ENCODE peak calls at places on chromosomes 3 and 15, in four cellular contexts. L, N, Q and U are unnamed samples.

GRCh38 chr15:66231421-66232266 is 21.9 kb downstream of the MEGF11 start:
- DNase-seq in N (no peak), L (no peak), Q (no peak), U (peak; percentile 22)

GRCh38 chr3:103712320-103713008 is 1277.6 kb downstream of the ZPLD1 start:
- DNase-seq in N (no peak), L (no peak), Q (no peak), U (no peak)

GRCh38 chr15:71237456-71238188 is 122.4 kb downstream of the THSD4 start:
- DNase-seq in N (peak; percentile 35), L (peak; percentile 21), Q (peak; percentile 78), U (peak; percentile 33)

GRCh38 chr3:49349617-49350114 is 8.5 kb downstream of the GPX1 start:
- DNase-seq in L (no peak), N (no peak), Q (no peak), U (peak; percentile 93)

GRCh38 chr15:45842151-45842550 is 207.3 kb downstream of the SQOR start:
- DNase-seq in N (no peak), Q (no peak), L (peak; percentile 23), U (no peak)

GRCh38 chr15:85825719-85826118 is 31.0 kb upstream of the KLHL25 start:
- DNase-seq in Q (no peak), L (no peak), N (no peak), U (no peak)

GRCh38 chr3:14476583-14477265 is 63.4 kb downstream of the GRIP2 start:
- DNase-seq in L (no peak), Q (no peak), N (no peak), U (no peak)

GRCh38 chr3:106640353-106640752 is 736.9 kb upstream of the CCDC54 start:
- DNase-seq in Q (no peak), L (no peak), N (no peak), U (no peak)

GRCh38 chr15:32861741-32862140 is 143.9 kb downstream of the GREM1 start:
- DNase-seq in L (no peak), Q (no peak), N (peak; percentile 47), U (no peak)

GRCh38 chr15:47820780-47821319 is 103.5 kb downstream of the SEMA6D start:
- DNase-seq in Q (no peak), N (no peak), L (no peak), U (no peak)

GRCh38 chr15:82647835-82648256 is 683 bp upstream of the CPEB1 start:
- DNase-seq in L (no peak), Q (no peak), N (peak; percentile 65), U (no peak)

GRCh38 chr3:113297281-113297680 is 85.9 kb downstream of the BOC start:
- DNase-seq in Q (no peak), N (no peak), L (no peak), U (no peak)

GRCh38 chr15:71060983-71061382 is 54.3 kb upstream of the THSD4 start:
- DNase-seq in L (no peak), Q (no peak), N (no peak), U (no peak)

GRCh38 chr3:143327388-143327787 is 207.8 kb downstream of the CHST2 start:
- DNase-seq in L (no peak), N (no peak), Q (no peak), U (no peak)

GRCh38 chr3:8421267-8421666 is 80.4 kb upstream of the LMCD1 start:
- DNase-seq in N (no peak), Q (no peak), L (no peak), U (no peak)

GRCh38 chr3:23834082-23834870 is 28.5 kb downstream of the UBE2E1 start:
- DNase-seq in L (no peak), Q (no peak), N (no peak), U (no peak)

GRCh38 chr3:137764001-137764433 is at the start of gene SOX14:
- DNase-seq in N (no peak), Q (no peak), L (peak; percentile 10), U (no peak)

GRCh38 chr3:66738625-66739330 is 238.0 kb upstream of the LRIG1 start:
- DNase-seq in N (no peak), L (no peak), Q (no peak), U (no peak)

GRCh38 chr3:134404366-134404885 is 30.2 kb upstream of the AMOTL2 start:
- DNase-seq in Q (no peak), L (no peak), N (no peak), U (no peak)

GRCh38 chr3:15339786-15340215 is 7.4 kb upstream of the SH3BP5 start:
- DNase-seq in L (no peak), Q (no peak), N (no peak), U (no peak)

GRCh38 chr3:70383360-70383831 is 71.0 kb upstream of the MDFIC2 start:
- DNase-seq in Q (no peak), N (no peak), L (no peak), U (no peak)

DNA sequence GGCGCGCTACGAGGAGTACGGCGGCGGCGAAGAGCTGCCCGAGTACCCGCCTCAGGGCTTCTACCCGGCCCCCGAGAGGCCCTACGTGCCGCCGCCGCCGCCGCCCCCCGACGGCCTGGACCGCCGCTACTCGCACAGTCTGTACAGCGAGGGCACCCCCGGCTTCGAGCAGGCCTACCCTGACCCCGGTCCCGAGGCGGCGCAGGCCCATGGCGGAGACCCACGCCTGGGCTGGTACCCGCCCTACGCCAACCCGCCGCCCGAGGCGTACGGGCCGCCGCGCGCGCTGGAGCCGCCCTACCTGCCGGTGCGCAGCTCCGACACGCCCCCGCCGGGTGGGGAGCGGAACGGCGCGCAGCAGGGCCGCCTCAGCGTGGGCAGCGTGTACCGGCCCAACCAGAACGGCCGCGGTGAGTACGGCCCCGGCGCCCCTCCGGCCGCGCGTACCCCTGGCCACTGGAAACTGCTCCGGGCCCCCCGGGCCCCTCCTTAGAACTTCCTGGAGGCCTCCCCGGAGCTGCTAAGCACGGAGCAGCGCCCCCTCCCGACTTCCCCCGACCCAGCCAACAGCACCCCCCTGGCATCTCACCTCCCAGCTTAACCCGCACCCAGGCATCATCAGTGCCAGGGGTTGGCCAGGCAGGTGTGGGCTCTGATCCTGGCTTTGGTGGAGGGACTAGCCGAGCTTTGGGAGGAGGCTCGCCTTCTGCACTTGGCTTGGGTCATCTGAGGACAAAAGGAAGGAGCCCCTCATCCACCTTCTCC is 1.4 kb downstream of the LOXL1 start:
- DNase-seq in N (peak; percentile 73), Q (peak; percentile 71), L (no peak), U (peak; percentile 24)
- TF ChIP-seq POLR2A in N (no peak), Q (no peak), L (no peak), U (no peak)

GRCh38 chr15:64460737-64461576 is 579 bp downstream of the ZNF609 start:
- DNase-seq in Q (peak; percentile 28), N (peak; percentile 49), L (peak; percentile 66), U (peak; percentile 56)
- TF ChIP-seq POLR2A in Q (peak; percentile 24), N (no peak), L (no peak), U (no peak)

GRCh38 chr3:178532414-178532813 is 3.8 kb upstream of the KCNMB2 start:
- DNase-seq in Q (no peak), N (no peak), L (no peak), U (no peak)

GRCh38 chr3:178538065-178538464 is 1.8 kb downstream of the KCNMB2 start:
- DNase-seq in L (no peak), N (no peak), Q (no peak), U (no peak)

GRCh38 chr3:178540184-178540583 is 3.9 kb downstream of the KCNMB2 start:
- DNase-seq in N (no peak), Q (no peak), L (no peak), U (no peak)

GRCh38 chr3:178537123-178537754 is 1.0 kb downstream of the KCNMB2 start:
- DNase-seq in Q (no peak), L (no peak), N (no peak), U (no peak)

DNA sequence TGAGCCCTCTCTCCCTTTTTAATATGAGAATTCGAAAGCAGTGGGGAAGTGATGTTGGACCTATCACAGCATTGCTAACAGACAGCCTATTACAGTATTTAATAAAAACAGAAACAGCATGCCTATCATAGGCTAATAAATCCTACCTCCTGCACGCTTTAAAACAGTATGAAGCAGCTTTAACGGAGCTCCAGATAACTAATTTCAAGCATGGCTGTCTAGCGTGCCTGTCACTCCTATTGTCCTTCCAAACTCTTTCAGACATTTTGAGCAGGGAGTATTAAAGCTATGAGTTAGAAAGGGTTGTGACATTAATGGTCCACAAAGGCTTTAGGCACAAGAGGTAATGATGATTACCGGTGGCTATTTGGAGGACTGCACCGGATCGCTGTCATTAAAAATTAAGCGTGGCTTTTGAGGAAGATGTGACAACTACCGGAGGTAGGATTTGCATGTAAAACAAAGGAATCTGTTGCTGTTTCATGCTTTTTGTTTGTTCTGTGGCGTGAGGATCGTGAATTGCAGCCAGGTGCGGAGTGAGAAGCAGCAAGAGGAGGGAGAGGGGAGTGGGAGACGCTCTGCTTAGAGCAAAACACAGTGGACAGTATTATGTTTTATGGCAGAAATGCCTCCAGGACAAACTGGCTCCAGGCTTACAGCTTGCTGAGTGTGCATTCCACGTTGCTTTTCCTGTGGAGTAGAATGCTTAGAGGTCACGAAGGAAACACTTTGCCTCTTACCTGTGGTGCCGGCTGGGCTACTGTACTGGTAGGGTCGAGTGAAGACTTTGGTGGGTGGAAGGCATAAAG is at the start of gene KCNMB2:
- DNase-seq in N (no peak), Q (no peak), L (no peak), U (no peak)
- TF ChIP-seq POLR2A in N (no peak), Q (no peak), L (no peak), U (no peak)

DNA sequence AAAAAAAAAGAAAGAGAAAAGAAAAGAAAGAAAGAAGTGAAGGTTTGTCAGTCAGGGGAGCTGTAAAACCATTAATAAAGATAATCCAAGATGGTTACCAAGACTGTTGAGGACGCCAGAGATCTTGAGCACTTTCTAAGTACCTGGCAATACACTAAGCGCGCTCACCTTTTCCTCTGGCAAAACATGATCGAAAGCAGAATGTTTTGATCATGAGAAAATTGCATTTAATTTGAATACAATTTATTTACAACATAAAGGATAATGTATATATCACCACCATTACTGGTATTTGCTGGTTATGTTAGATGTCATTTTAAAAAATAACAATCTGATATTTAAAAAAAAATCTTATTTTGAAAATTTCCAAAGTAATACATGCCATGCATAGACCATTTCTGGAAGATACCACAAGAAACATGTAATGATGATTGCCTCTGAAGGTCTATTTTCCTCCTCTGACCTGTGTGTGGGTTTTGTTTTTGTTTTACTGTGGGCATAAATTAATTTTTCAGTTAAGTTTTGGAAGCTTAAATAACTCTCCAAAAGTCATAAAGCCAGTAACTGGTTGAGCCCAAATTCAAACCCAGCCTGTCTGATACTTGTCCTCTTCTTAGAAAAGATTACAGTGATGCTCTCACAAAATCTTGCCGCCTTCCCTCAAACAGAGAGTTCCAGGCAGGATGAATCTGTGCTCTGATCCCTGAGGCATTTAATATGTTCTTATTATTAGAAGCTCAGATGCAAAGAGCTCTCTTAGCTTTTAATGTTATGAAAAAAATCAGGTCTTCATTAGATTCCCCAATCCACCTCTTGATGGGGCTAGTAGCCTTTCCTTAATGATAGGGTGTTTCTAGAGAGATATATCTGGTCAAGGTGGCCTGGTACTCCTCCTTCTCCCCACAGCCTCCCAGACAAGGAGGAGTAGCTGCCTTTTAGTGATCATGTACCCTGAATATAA is 2.0 kb downstream of the B2M start:
- DNase-seq in Q (no peak), L (peak; percentile 27), N (no peak), U (peak; percentile 56)
- TF ChIP-seq POLR2A in Q (no peak), L (no peak), N (no peak), U (no peak)